ENCODE peak calls at places on chromosomes 1 and 21, in eight cellular contexts. C is occipital lobe, Y is A549, N is HTR-8/SVneo, D is germinal center, I is body of pancreas, Z is progenitor cell of endocrine pancreas, L is EH. B is an unnamed sample.

GRCh38 chr1:240967070-240967724 is 355.2 kb upstream of the GREM2 start:
- DNase-seq in C (no peak), Y (no peak), N (peak; percentile 34), D (no peak), I (no peak), Z (no peak), L (peak; percentile 35), B (no peak)

GRCh38 chr1:233025566-233025965 is 75.2 kb downstream of the NTPCR start:
- DNase-seq in C (no peak), Y (no peak), N (no peak), D (no peak), I (no peak), Z (no peak), L (peak; percentile 4), B (no peak)

GRCh38 chr1:200306954-200307754 is 102.7 kb downstream of the ZNF281 start:
- DNase-seq in C (no peak), Y (peak; percentile 76), N (peak; percentile 55), D (peak; percentile 71), I (peak; percentile 41), Z (no peak), L (peak; percentile 55), B (peak; percentile 33)

GRCh38 chr1:51877434-51878306 is 857 bp downstream of the NRDC start:
- DNase-seq in C (peak; percentile 5), Y (no peak), N (no peak), D (no peak), I (peak; percentile 31), Z (no peak), L (peak; percentile 54), B (no peak)

GRCh38 chr1:213127074-213127473 is 76.0 kb downstream of the RPS6KC1 start:
- DNase-seq in C (no peak), Y (no peak), N (no peak), D (no peak), I (no peak), Z (no peak), L (peak; percentile 6), B (no peak)

GRCh38 chr1:70745199-70745598 is 302.4 kb downstream of the PTGER3 start:
- DNase-seq in C (no peak), Y (no peak), N (no peak), D (no peak), I (no peak), Z (no peak), L (peak; percentile 3), B (peak; percentile 4)

GRCh38 chr1:153375511-153375910 is at the start of gene S100A12:
- DNase-seq in C (no peak), Y (no peak), N (peak; percentile 33), D (no peak), I (no peak), Z (no peak), L (peak; percentile 70), B (no peak)

GRCh38 chr1:26320896-26321295 is 3.1 kb downstream of the CD52 start:
- DNase-seq in C (no peak), Y (no peak), N (no peak), D (no peak), I (no peak), Z (no peak), L (no peak), B (no peak)

GRCh38 chr1:44220001-44220751 is 6.9 kb downstream of the DMAP1 start:
- DNase-seq in C (no peak), Y (no peak), N (no peak), D (no peak), I (no peak), Z (no peak), L (peak; percentile 76), B (no peak)

GRCh38 chr1:209202826-209203439 is 380.6 kb upstream of the CAMK1G start:
- DNase-seq in C (no peak), Y (peak; percentile 43), N (peak; percentile 69), D (peak; percentile 33), I (no peak), Z (no peak), L (peak; percentile 64), B (peak; percentile 46)

GRCh38 chr1:117653732-117654484 is 48.1 kb downstream of the TENT5C start:
- DNase-seq in C (no peak), Y (no peak), N (no peak), D (no peak), I (no peak), Z (no peak), L (no peak), B (no peak)

GRCh38 chr1:114764689-114765088 is 6.9 kb upstream of the CSDE1 start:
- DNase-seq in C (no peak), Y (no peak), N (no peak), D (no peak), I (no peak), Z (no peak), L (no peak), B (no peak)

GRCh38 chr1:177591155-177591554 is 378.7 kb downstream of the SEC16B start:
- DNase-seq in C (no peak), Y (no peak), N (no peak), D (no peak), I (no peak), Z (no peak), L (no peak), B (no peak)

GRCh38 chr21:38659936-38660332 is 145.8 kb upstream of the ETS2 start:
- DNase-seq in C (no peak), Y (no peak), N (no peak), D (no peak), I (no peak), Z (no peak), L (no peak), B (no peak)

GRCh38 chr1:201648066-201648910 is 109.4 kb downstream of the NAV1 start:
- DNase-seq in C (peak; percentile 55), Y (peak; percentile 64), N (peak; percentile 69), D (no peak), I (peak; percentile 59), Z (peak; percentile 19), L (peak; percentile 78), B (no peak)

GRCh38 chr1:22275626-22276395 is 132.9 kb upstream of the WNT4 start:
- DNase-seq in C (no peak), Y (peak; percentile 67), N (peak; percentile 72), D (peak; percentile 54), I (peak; percentile 73), Z (peak; percentile 62), L (peak; percentile 60), B (peak; percentile 29)

GRCh38 chr1:72178266-72178665 is 104.1 kb downstream of the NEGR1 start:
- DNase-seq in C (no peak), Y (no peak), N (no peak), D (no peak), I (no peak), Z (no peak), L (peak; percentile 65), B (no peak)

GRCh38 chr1:205949753-205950152 is 6.5 kb upstream of the SLC26A9 start:
- DNase-seq in C (no peak), Y (no peak), N (no peak), D (no peak), I (peak; percentile 52), Z (no peak), L (no peak), B (no peak)

GRCh38 chr1:220690140-220691038 is at the start of gene C1orf115:
- DNase-seq in C (peak; percentile 49), Y (peak; percentile 89), N (peak; percentile 88), D (peak; percentile 93), I (peak; percentile 92), Z (peak; percentile 93), L (peak; percentile 50), B (peak; percentile 71)

GRCh38 chr1:25873120-25873519 is 2.4 kb downstream of the PAQR7 start:
- DNase-seq in C (no peak), Y (no peak), N (no peak), D (no peak), I (peak; percentile 35), Z (no peak), L (peak; percentile 23), B (no peak)

GRCh38 chr1:158998781-158999161 is 10.9 kb upstream of the IFI16 start:
- DNase-seq in C (no peak), Y (peak; percentile 31), N (peak; percentile 14), D (peak; percentile 36), I (peak; percentile 48), Z (no peak), L (peak; percentile 68), B (peak; percentile 32)

GRCh38 chr1:229514578-229515275 is 6.6 kb upstream of the NUP133 start:
- DNase-seq in C (peak; percentile 26), Y (peak; percentile 64), N (peak; percentile 78), D (peak; percentile 62), I (peak; percentile 72), Z (no peak), L (peak; percentile 80), B (peak; percentile 45)

GRCh38 chr1:95126846-95127245 is 9.7 kb downstream of the TLCD4 start:
- DNase-seq in C (no peak), Y (no peak), N (no peak), D (no peak), I (no peak), Z (no peak), L (no peak), B (no peak)

GRCh38 chr1:170967042-170967910 is 31.9 kb downstream of the MROH9 start:
- DNase-seq in C (no peak), Y (peak; percentile 10), N (peak; percentile 14), D (peak; percentile 5), I (peak; percentile 9), Z (no peak), L (peak; percentile 60), B (peak; percentile 32)

GRCh38 chr1:196001188-196001587 is 607.1 kb downstream of the KCNT2 start:
- DNase-seq in C (no peak), Y (no peak), N (no peak), D (no peak), I (no peak), Z (no peak), L (no peak), B (no peak)

GRCh38 chr1:56494306-56494705 is 85.1 kb downstream of the PLPP3 start:
- DNase-seq in C (no peak), Y (no peak), N (no peak), D (no peak), I (no peak), Z (no peak), L (no peak), B (no peak)

GRCh38 chr1:25117233-25117823 is 115.0 kb downstream of the SYF2 start:
- DNase-seq in C (no peak), Y (no peak), N (no peak), D (peak; percentile 57), I (peak; percentile 12), Z (no peak), L (no peak), B (peak; percentile 48)

GRCh38 chr1:220915954-220916353 is 36.7 kb downstream of the HLX start:
- DNase-seq in C (no peak), Y (no peak), N (no peak), D (no peak), I (no peak), Z (no peak), L (no peak), B (no peak)

GRCh38 chr21:27466175-27466574 is 499.3 kb upstream of the ADAMTS5 start:
- DNase-seq in C (no peak), Y (no peak), N (no peak), D (no peak), I (no peak), Z (no peak), L (no peak), B (no peak)

GRCh38 chr1:226875641-226876295 is 5.4 kb downstream of the PSEN2 start:
- DNase-seq in C (no peak), Y (peak; percentile 56), N (peak; percentile 35), D (no peak), I (peak; percentile 82), Z (no peak), L (peak; percentile 36), B (peak; percentile 48)

GRCh38 chr1:10424034-10424433 is 6.2 kb upstream of the CENPS start:
- DNase-seq in C (no peak), Y (no peak), N (no peak), D (no peak), I (peak; percentile 23), Z (no peak), L (peak; percentile 64), B (no peak)

GRCh38 chr1:62732327-62732726 is 44.1 kb upstream of the DOCK7 start:
- DNase-seq in C (no peak), Y (no peak), N (no peak), D (no peak), I (no peak), Z (no peak), L (no peak), B (no peak)

GRCh38 chr1:17273096-17273495 is 24.2 kb downstream of the PADI3 start:
- DNase-seq in C (no peak), Y (no peak), N (no peak), D (no peak), I (no peak), Z (no peak), L (no peak), B (no peak)

GRCh38 chr1:213983589-213984386 is 4.0 kb upstream of the PROX1 start:
- DNase-seq in C (no peak), Y (no peak), N (no peak), D (no peak), I (peak; percentile 16), Z (no peak), L (no peak), B (no peak)

B was measured in HCT116.